ENCODE peak calls at places on chromosomes 2 and 18, in nine cellular contexts. N, G, B, R, Z, L, O, T and U are unnamed samples.

GRCh38 chr2:221443631-221444030 is 128.5 kb downstream of the EPHA4 start:
- DNase-seq in Z (no peak), O (peak; percentile 78), T (no peak), R (no peak), N (no peak), B (no peak), L (no peak), G (no peak), U (no peak)

GRCh38 chr2:174611006-174611405 is 13.4 kb upstream of the WIPF1 start:
- DNase-seq in N (no peak), B (no peak), Z (no peak), G (no peak), R (no peak), T (no peak), L (no peak), O (no peak), U (no peak)

GRCh38 chr18:26655614-26656400 is 107.5 kb upstream of the KCTD1 start:
- DNase-seq in Z (peak; percentile 51), R (peak; percentile 36), O (peak; percentile 21), G (peak; percentile 64), L (peak; percentile 61), B (peak; percentile 34), N (peak; percentile 29), T (peak; percentile 53), U (peak; percentile 48)

GRCh38 chr2:84175340-84175739 is 283.7 kb downstream of the SUCLG1 start:
- DNase-seq in Z (no peak), T (no peak), L (no peak), R (no peak), B (no peak), O (no peak), G (peak; percentile 3), N (no peak), U (no peak)

GRCh38 chr2:8518986-8519669 is 162.7 kb upstream of the ID2 start:
- DNase-seq in G (no peak), Z (no peak), L (no peak), R (no peak), N (no peak), T (no peak), B (no peak), O (no peak), U (no peak)

GRCh38 chr18:58556333-58557012 is 72.4 kb downstream of the ALPK2 start:
- DNase-seq in T (no peak), R (no peak), G (no peak), L (no peak), Z (peak; percentile 50), N (no peak), O (no peak), B (no peak), U (no peak)

GRCh38 chr18:76992226-76993084 is 140.1 kb downstream of the MBP start:
- DNase-seq in G (no peak), O (no peak), L (no peak), N (no peak), Z (no peak), B (no peak), R (no peak), T (no peak), U (no peak)

GRCh38 chr2:200405599-200406298 is 99.3 kb downstream of the SPATS2L start:
- DNase-seq in B (peak; percentile 92), N (peak; percentile 40), O (peak; percentile 84), G (peak; percentile 89), L (peak; percentile 56), Z (no peak), R (no peak), T (no peak), U (peak; percentile 52)

GRCh38 chr2:35495182-35495581 is 860.4 kb upstream of the CRIM1 start:
- DNase-seq in G (no peak), L (no peak), B (no peak), N (no peak), R (no peak), T (no peak), Z (no peak), O (no peak), U (no peak)

GRCh38 chr2:128433911-128434550 is 115.4 kb upstream of the HS6ST1 start:
- DNase-seq in L (no peak), O (no peak), G (no peak), T (no peak), Z (no peak), B (no peak), R (no peak), N (no peak), U (no peak)

GRCh38 chr18:5456577-5457466 is 87.0 kb downstream of the EPB41L3 start:
- DNase-seq in O (peak; percentile 42), G (no peak), R (peak; percentile 14), Z (peak; percentile 32), B (peak; percentile 51), L (no peak), T (no peak), N (peak; percentile 14), U (peak; percentile 81)

GRCh38 chr2:149061119-149061518 is 22.6 kb downstream of the LYPD6B start:
- DNase-seq in T (no peak), B (no peak), Z (no peak), L (no peak), O (no peak), N (no peak), G (no peak), R (no peak), U (no peak)

GRCh38 chr18:79374408-79375171 is 21.1 kb upstream of the NFATC1 start:
- DNase-seq in T (no peak), L (no peak), Z (no peak), R (no peak), B (no peak), N (no peak), G (no peak), O (no peak), U (no peak)

GRCh38 chr2:30404354-30405265 is 42.4 kb upstream of the LCLAT1 start:
- DNase-seq in G (no peak), B (no peak), Z (peak; percentile 57), R (no peak), O (peak; percentile 82), N (peak; percentile 84), L (no peak), T (no peak), U (no peak)

GRCh38 chr2:182144039-182144779 is 158.6 kb downstream of the PPP1R1C start:
- DNase-seq in Z (no peak), B (peak; percentile 55), N (peak; percentile 7), T (no peak), G (no peak), L (no peak), O (no peak), R (no peak), U (no peak)

GRCh38 chr18:49321800-49322461 is 138.5 kb downstream of the DYM start:
- DNase-seq in R (no peak), T (no peak), O (peak; percentile 64), N (no peak), G (peak; percentile 39), L (no peak), B (peak; percentile 61), Z (no peak), U (no peak)